ENCODE peak calls at places on chromosomes 3 and 15, in four cellular contexts. One of them, this sample, is unnamed.

GRCh38 chr3:170437696-170438407 is 19.2 kb downstream of the CLDN11 start:
- DNase-seq in NCI-H2171: no peak
- DNase-seq in skeletal muscle cell: no peak
- DNase-seq in effector CD8-positive, alpha-beta T cell: no peak
- DNase-seq in this sample: no peak

GRCh38 chr3:116340680-116341216 is 104.5 kb downstream of the LSAMP start:
- DNase-seq in effector CD8-positive, alpha-beta T cell: no peak
- DNase-seq in skeletal muscle cell: peak; percentile 6
- DNase-seq in NCI-H2171: no peak
- DNase-seq in this sample: no peak

GRCh38 chr15:99430881-99431401 is 134.8 kb upstream of the MEF2A start:
- DNase-seq in skeletal muscle cell: no peak
- DNase-seq in NCI-H2171: no peak
- DNase-seq in effector CD8-positive, alpha-beta T cell: no peak
- DNase-seq in this sample: no peak

GRCh38 chr3:115968871-115969270 is 345.6 kb downstream of the GAP43 start:
- DNase-seq in NCI-H2171: no peak
- DNase-seq in skeletal muscle cell: no peak
- DNase-seq in effector CD8-positive, alpha-beta T cell: no peak
- DNase-seq in this sample: no peak

GRCh38 chr3:176663819-176664218 is 533.5 kb downstream of the TBL1XR1 start:
- DNase-seq in skeletal muscle cell: peak; percentile 60
- DNase-seq in NCI-H2171: peak; percentile 53
- DNase-seq in effector CD8-positive, alpha-beta T cell: no peak
- DNase-seq in this sample: no peak

GRCh38 chr3:187367561-187368103 is 553 bp upstream of the RTP4 start:
- DNase-seq in skeletal muscle cell: no peak
- DNase-seq in NCI-H2171: no peak
- DNase-seq in effector CD8-positive, alpha-beta T cell: no peak
- DNase-seq in this sample: no peak

GRCh38 chr3:156675744-156676466 is 1.5 kb downstream of the TIPARP start:
- DNase-seq in skeletal muscle cell: peak; percentile 68
- DNase-seq in NCI-H2171: peak; percentile 51
- DNase-seq in effector CD8-positive, alpha-beta T cell: peak; percentile 12
- DNase-seq in this sample: no peak

GRCh38 chr15:92693922-92694331 is 38.4 kb upstream of the FAM174B start:
- DNase-seq in skeletal muscle cell: no peak
- DNase-seq in NCI-H2171: no peak
- DNase-seq in effector CD8-positive, alpha-beta T cell: no peak
- DNase-seq in this sample: no peak

GRCh38 chr3:55191911-55192787 is 264.3 kb upstream of the LRTM1 start:
- DNase-seq in skeletal muscle cell: peak; percentile 95
- DNase-seq in NCI-H2171: no peak
- DNase-seq in effector CD8-positive, alpha-beta T cell: no peak
- DNase-seq in this sample: no peak

GRCh38 chr3:179324270-179324754 is 1.5 kb downstream of the ZNF639 start:
- DNase-seq in skeletal muscle cell: no peak
- DNase-seq in NCI-H2171: no peak
- DNase-seq in effector CD8-positive, alpha-beta T cell: no peak
- DNase-seq in this sample: peak; percentile 38

GRCh38 chr3:99172736-99173657 is 271.5 kb upstream of the DCBLD2 start:
- DNase-seq in effector CD8-positive, alpha-beta T cell: no peak
- DNase-seq in NCI-H2171: peak; percentile 12
- DNase-seq in skeletal muscle cell: peak; percentile 41
- DNase-seq in this sample: no peak

GRCh38 chr15:92909131-92909781 is 9.1 kb downstream of the CHD2 start:
- DNase-seq in skeletal muscle cell: no peak
- DNase-seq in NCI-H2171: no peak
- DNase-seq in effector CD8-positive, alpha-beta T cell: no peak
- DNase-seq in this sample: no peak

GRCh38 chr15:85773249-85773648 is 21.5 kb downstream of the KLHL25 start:
- DNase-seq in skeletal muscle cell: no peak
- DNase-seq in NCI-H2171: no peak
- DNase-seq in effector CD8-positive, alpha-beta T cell: no peak
- DNase-seq in this sample: no peak

GRCh38 chr3:194070634-194071409 is 65.1 kb upstream of the HES1 start:
- DNase-seq in NCI-H2171: peak; percentile 70
- DNase-seq in effector CD8-positive, alpha-beta T cell: peak; percentile 22
- DNase-seq in skeletal muscle cell: peak; percentile 93
- DNase-seq in this sample: peak; percentile 39

GRCh38 chr3:13109516-13109915 is 36.3 kb upstream of the IQSEC1 start:
- DNase-seq in skeletal muscle cell: no peak
- DNase-seq in effector CD8-positive, alpha-beta T cell: no peak
- DNase-seq in NCI-H2171: no peak
- DNase-seq in this sample: no peak

GRCh38 chr15:63256433-63256884 is 20.9 kb upstream of the APH1B start:
- DNase-seq in effector CD8-positive, alpha-beta T cell: no peak
- DNase-seq in NCI-H2171: no peak
- DNase-seq in skeletal muscle cell: peak; percentile 69
- DNase-seq in this sample: no peak

GRCh38 chr15:66169023-66169422 is 84.5 kb downstream of the MEGF11 start:
- DNase-seq in NCI-H2171: peak; percentile 29
- DNase-seq in skeletal muscle cell: no peak
- DNase-seq in effector CD8-positive, alpha-beta T cell: no peak
- DNase-seq in this sample: no peak

GRCh38 chr3:151382671-151383070 is 1.9 kb downstream of the P2RY12 start:
- DNase-seq in skeletal muscle cell: no peak
- DNase-seq in effector CD8-positive, alpha-beta T cell: no peak
- DNase-seq in NCI-H2171: no peak
- DNase-seq in this sample: no peak

GRCh38 chr3:162629372-162629771 is 1132.8 kb downstream of the OTOL1 start:
- DNase-seq in skeletal muscle cell: no peak
- DNase-seq in NCI-H2171: no peak
- DNase-seq in effector CD8-positive, alpha-beta T cell: no peak
- DNase-seq in this sample: no peak

GRCh38 chr15:89444855-89445254 is 51.5 kb downstream of the RHCG start:
- DNase-seq in NCI-H2171: peak; percentile 62
- DNase-seq in effector CD8-positive, alpha-beta T cell: no peak
- DNase-seq in skeletal muscle cell: no peak
- DNase-seq in this sample: no peak

GRCh38 chr15:41562784-41563198 is 3.8 kb downstream of the TYRO3 start:
- DNase-seq in skeletal muscle cell: no peak
- DNase-seq in effector CD8-positive, alpha-beta T cell: no peak
- DNase-seq in NCI-H2171: no peak
- DNase-seq in this sample: no peak

GRCh38 chr15:40787344-40787841 is 17.6 kb downstream of the C15orf62 start:
- DNase-seq in effector CD8-positive, alpha-beta T cell: no peak
- DNase-seq in skeletal muscle cell: peak; percentile 78
- DNase-seq in NCI-H2171: no peak
- DNase-seq in this sample: peak; percentile 12

GRCh38 chr3:147514366-147514765 is 105.2 kb downstream of the ZIC1 start:
- DNase-seq in skeletal muscle cell: no peak
- DNase-seq in effector CD8-positive, alpha-beta T cell: no peak
- DNase-seq in NCI-H2171: no peak
- DNase-seq in this sample: no peak